ENCODE peak calls at places on chromosomes 12 and 14, in four cellular contexts. D is HCT116, B is cardiac muscle cell, Y is GM23338. N is an unnamed sample.

GRCh38 chr12:1184402-1184801 is 193.4 kb downstream of the ERC1 start:
- DNase-seq in B (no peak), D (no peak), Y (no peak), N (no peak)

GRCh38 chr12:119902084-119902509 is 25.0 kb upstream of the CIT start:
- DNase-seq in B (peak; percentile 68), D (peak; percentile 69), Y (peak; percentile 86), N (peak; percentile 16)

GRCh38 chr12:107320031-107320928 is 226.9 kb upstream of the CRY1 start:
- DNase-seq in Y (peak; percentile 76), D (no peak), B (peak; percentile 24), N (peak; percentile 24)

GRCh38 chr12:91065377-91065776 is 7.6 kb upstream of the KERA start:
- DNase-seq in Y (no peak), B (no peak), D (no peak), N (no peak)

GRCh38 chr12:9617124-9617523 is 9.4 kb upstream of the KLRB1 start:
- DNase-seq in B (no peak), D (no peak), Y (no peak), N (no peak)

GRCh38 chr14:32816588-32816987 is 122.1 kb upstream of the NPAS3 start:
- DNase-seq in Y (no peak), D (no peak), B (no peak), N (no peak)

GRCh38 chr14:23514009-23514962 is 37.3 kb downstream of the ZFHX2 start:
- DNase-seq in B (no peak), Y (no peak), D (no peak), N (no peak)

GRCh38 chr12:15074351-15074750 is 101.5 kb downstream of the PDE6H start:
- DNase-seq in B (no peak), Y (no peak), D (no peak), N (no peak)

GRCh38 chr14:96279564-96279963 is 23.6 kb downstream of the BDKRB1 start:
- DNase-seq in Y (no peak), D (no peak), B (no peak), N (no peak)

GRCh38 chr12:47378907-47379306 is 299.1 kb upstream of the AMIGO2 start:
- DNase-seq in Y (no peak), B (peak; percentile 17), D (no peak), N (no peak)

GRCh38 chr14:81772391-81772790 is 238.7 kb upstream of the SEL1L start:
- DNase-seq in B (no peak), Y (no peak), D (no peak), N (no peak)

GRCh38 chr12:115818973-115819372 is 458.5 kb downstream of the MED13L start:
- DNase-seq in D (no peak), Y (peak; percentile 44), B (no peak), N (no peak)

GRCh38 chr12:14768823-14769405 is 34.4 kb downstream of the WBP11 start:
- DNase-seq in B (peak; percentile 52), Y (peak; percentile 59), D (no peak), N (no peak)

GRCh38 chr14:54267172-54267571 is 129.6 kb upstream of the CDKN3 start:
- DNase-seq in D (no peak), B (no peak), Y (no peak), N (no peak)

GRCh38 chr12:86777335-86777734 is 521.1 kb upstream of the MGAT4C start:
- DNase-seq in B (peak; percentile 19), Y (no peak), D (no peak), N (no peak)

GRCh38 chr12:2282321-2282720 is 229.5 kb downstream of the CACNA1C start:
- DNase-seq in Y (peak; percentile 54), D (no peak), B (peak; percentile 47), N (no peak)

GRCh38 chr12:2283910-2284309 is 231.1 kb downstream of the CACNA1C start:
- DNase-seq in B (peak; percentile 91), D (no peak), Y (no peak), N (no peak)

GRCh38 chr12:2284857-2285256 is 232.1 kb downstream of the CACNA1C start:
- DNase-seq in Y (peak; percentile 92), B (peak; percentile 88), D (peak; percentile 37), N (peak; percentile 86)

GRCh38 chr12:2284321-2284813 is 231.6 kb downstream of the CACNA1C start:
- DNase-seq in B (peak; percentile 93), Y (no peak), D (no peak), N (no peak)

DNA sequence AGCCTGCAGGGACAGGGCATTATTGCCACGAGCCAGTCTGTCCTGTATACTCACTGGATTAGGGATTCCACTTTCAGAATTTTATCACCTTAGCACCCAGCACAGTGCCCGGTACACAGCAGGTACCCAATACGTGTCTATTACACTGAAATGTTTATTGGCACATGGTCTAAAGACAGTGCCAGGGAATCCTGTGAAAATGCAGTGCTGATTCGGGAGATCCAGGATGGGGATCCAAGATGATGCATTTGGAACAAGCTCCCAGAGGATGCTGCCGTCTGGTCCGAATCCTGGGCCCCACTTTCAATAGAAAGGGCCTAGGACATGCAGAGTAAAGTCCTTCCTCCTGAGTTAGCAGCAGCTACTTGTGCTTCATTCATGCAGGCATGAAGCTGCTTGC is 230.7 kb downstream of the CACNA1C start:
- DNase-seq in Y (no peak), B (no peak), D (no peak), N (no peak)
- H3K27ac ChIP-seq in Y (no peak overlapping the region), B (peak overlapping the region; percentile 61), D (no peak overlapping the region), N (peak overlapping the region; percentile 70)

DNA sequence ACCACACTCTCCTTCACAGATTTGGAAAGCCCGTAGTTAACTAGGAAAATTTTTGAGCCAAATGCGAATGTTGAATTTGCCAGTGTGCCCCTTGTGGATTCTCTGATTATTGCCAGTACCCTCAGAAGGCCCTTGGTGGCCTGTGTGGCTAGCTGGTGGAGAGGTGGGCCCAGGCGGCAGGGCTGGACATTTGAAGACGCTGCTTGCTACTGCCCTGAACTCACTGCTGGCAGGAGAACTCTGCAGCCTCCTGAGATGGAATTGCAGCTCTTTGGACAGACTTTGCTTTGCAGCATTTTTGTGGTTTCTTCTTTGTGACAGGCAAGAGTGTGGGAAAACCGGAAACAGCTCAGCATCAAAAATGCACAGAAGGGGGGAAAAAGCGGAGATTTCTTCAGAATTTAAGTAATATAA is 97.6 kb downstream of the TGFB3 start:
- DNase-seq in Y (peak; percentile 51), D (no peak), B (peak; percentile 96), N (no peak)
- TF ChIP-seq CTCF in Y (peak; percentile 27), D (peak; percentile 54), B (peak; percentile 39), N (no peak)

GRCh38 chr12:45591635-45592034 is 137.9 kb upstream of the ARID2 start:
- DNase-seq in D (no peak), Y (no peak), B (no peak), N (no peak)
- H3K4me3 ChIP-seq in D (no peak overlapping the region), Y (no peak overlapping the region), B (no peak overlapping the region), N (no peak overlapping the region)

DNA sequence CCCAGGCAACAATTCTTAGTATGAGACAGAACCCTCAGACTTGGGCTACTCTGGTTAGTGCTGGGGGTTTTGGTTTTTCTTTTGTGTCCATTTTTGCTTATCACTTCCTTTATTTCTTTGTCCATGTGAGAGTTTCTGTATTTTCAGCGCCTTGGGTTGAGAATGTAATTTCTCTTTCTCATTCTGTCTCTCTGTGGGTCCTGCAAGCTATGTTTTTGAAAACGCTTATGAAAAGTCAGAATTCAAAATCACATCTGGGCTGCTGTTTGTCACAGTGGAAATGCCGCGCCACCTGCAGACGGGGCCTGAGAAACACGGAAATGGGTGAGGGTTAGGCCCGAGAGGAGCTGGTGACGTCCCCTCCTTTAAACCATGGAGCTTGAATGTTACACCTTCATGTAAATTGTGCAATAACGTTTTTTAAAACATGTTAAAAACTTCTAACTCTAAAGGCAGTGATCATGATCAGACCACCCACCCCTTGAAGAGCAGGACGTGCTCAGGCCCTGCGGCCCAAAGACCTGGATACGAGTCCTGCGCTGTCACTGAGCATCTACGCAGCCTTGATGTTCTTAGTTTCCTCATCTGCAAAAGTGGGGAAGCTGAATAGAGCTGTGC is 26.1 kb downstream of the JDP2 start:
- DNase-seq in D (no peak), Y (peak; percentile 42), B (no peak), N (no peak)
- H3K27ac ChIP-seq in D (no peak overlapping the region), Y (peak overlapping the region; percentile 100), B (peak overlapping the region; percentile 98), N (peak overlapping the region; percentile 46)

GRCh38 chr12:105100998-105101397 is 6.5 kb upstream of the WASHC4 start:
- DNase-seq in D (no peak), Y (no peak), B (peak; percentile 52), N (no peak)
- TF ChIP-seq CTCF in D (no peak), Y (no peak), B (peak; percentile 20), N (peak; percentile 17)

GRCh38 chr12:122526683-122527477 is at the start of the genes KNTC1 and RSRC2:
- DNase-seq in D (peak; percentile 99), B (peak; percentile 100), Y (peak; percentile 100), N (peak; percentile 93)

GRCh38 chr12:122520676-122521075 is 6.1 kb downstream of the RSRC2 start:
- DNase-seq in B (no peak), D (no peak), Y (no peak), N (no peak)

GRCh38 chr12:122523846-122524718 is 2.7 kb downstream of the RSRC2 start:
- DNase-seq in Y (no peak), B (peak; percentile 22), D (no peak), N (no peak)

GRCh38 chr12:122519418-122519817 is 7.3 kb downstream of the RSRC2 start:
- DNase-seq in D (no peak), B (no peak), Y (no peak), N (no peak)

DNA sequence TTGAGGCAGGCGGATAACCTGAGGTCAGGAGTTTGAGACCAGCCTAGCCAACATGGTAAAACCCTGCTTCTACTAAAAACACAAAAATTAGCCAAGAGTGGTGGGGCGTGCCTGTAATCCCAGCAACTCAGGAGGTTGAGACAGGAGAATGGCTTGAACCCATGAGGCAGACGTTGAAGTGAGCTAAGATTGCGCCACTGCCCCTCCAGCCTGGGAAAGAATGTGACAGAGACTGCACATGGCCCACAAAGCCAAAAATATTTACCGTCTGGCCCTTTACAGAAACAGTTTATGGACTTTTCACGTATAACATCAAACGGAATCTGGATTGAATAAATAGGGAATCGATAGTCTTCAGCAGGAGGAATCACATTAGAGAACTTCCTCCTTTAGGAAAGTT is 3.5 kb downstream of the RSRC2 start:
- DNase-seq in B (peak; percentile 78), D (no peak), Y (no peak), N (no peak)
- H3K4me3 ChIP-seq in B (no peak overlapping the region), D (no peak overlapping the region), Y (peak overlapping the region; percentile 98), N (peak overlapping the region; percentile 90)

DNA sequence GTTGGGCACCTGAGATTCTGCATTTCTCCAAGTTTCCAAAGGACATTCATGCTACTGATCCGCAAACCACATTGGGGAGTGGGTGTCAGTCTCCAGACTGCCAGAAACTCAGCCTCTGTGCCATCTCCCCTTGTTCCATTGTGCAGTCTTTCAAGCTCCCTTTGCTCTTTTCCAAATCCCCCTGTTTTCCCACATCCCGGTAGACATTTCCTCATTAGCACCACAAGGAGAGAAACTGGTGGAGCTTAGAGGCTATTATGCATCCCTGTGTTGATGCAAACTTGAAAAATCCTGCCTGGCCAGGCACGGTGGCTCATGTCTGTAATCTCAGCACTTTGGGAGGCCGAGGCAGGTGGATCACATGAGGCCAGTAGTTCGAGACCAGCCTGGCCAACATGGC is 10.7 kb downstream of the CCDC63 start:
- DNase-seq in Y (peak; percentile 48), B (no peak), D (no peak), N (no peak)
- H3K27ac ChIP-seq in Y (no peak overlapping the region), B (no peak overlapping the region), D (no peak overlapping the region), N (no peak overlapping the region)